ENCODE peak calls at places on chromosomes 2 and 18, in ten cellular contexts. C is pancreas, Z is A549, S is T-cell, E is neuronal stem cell, Y is fibroblast of the aortic adventitia, K is H7, X is HCEC 1CT, A is glutamatergic neuron, R is NCI-H1092 treated with DMSO at 0.1 percent for 48 hours. J is an unnamed sample.

GRCh38 chr2:111662039-111662740 is 221.8 kb downstream of the ANAPC1 start:
- DNase-seq in C (no peak), Z (no peak), S (no peak), E (no peak), Y (peak), K (no peak), X (peak), A (no peak), R (no peak), J (no peak)

GRCh38 chr2:153872311-153873061 is 764 bp downstream of the GALNT13 start:
- DNase-seq in C (peak), Z (peak), S (no peak), E (no peak), Y (no peak), K (peak), X (no peak), A (peak), R (no peak), J (no peak)

GRCh38 chr2:121283670-121284245 is 1.2 kb downstream of the TFCP2L1 start:
- DNase-seq in C (no peak), Z (no peak), S (no peak), E (no peak), Y (no peak), K (no peak), X (no peak), A (no peak), R (no peak), J (no peak)

GRCh38 chr2:130728007-130728454 is 839 bp upstream of the GPR148 start:
- DNase-seq in C (peak), Z (peak), S (no peak), E (no peak), Y (peak), K (peak), X (no peak), A (no peak), R (peak), J (no peak)

GRCh38 chr2:161223139-161223732 is 63.0 kb downstream of the TANK start:
- DNase-seq in C (no peak), Z (peak), S (no peak), E (no peak), Y (peak), K (no peak), X (peak), A (no peak), R (peak), J (no peak)

GRCh38 chr2:46743021-46743420 is 172.6 kb downstream of the MCFD2 start:
- DNase-seq in C (no peak), Z (no peak), S (no peak), E (no peak), Y (no peak), K (no peak), X (no peak), A (no peak), R (no peak), J (no peak)

GRCh38 chr2:201108341-201108740 is 7.6 kb upstream of the CFLAR start:
- DNase-seq in C (no peak), Z (no peak), S (no peak), E (no peak), Y (no peak), K (no peak), X (no peak), A (no peak), R (no peak), J (no peak)

GRCh38 chr18:44564922-44565321 is 115.8 kb upstream of the SETBP1 start:
- DNase-seq in C (no peak), Z (no peak), S (no peak), E (no peak), Y (peak), K (no peak), X (no peak), A (no peak), R (no peak), J (no peak)

GRCh38 chr18:78527984-78528383 is 451.6 kb upstream of the SALL3 start:
- DNase-seq in C (no peak), Z (no peak), S (no peak), E (no peak), Y (no peak), K (no peak), X (no peak), A (no peak), R (no peak), J (no peak)

GRCh38 chr18:26574958-26575864 is 26.9 kb upstream of the KCTD1 start:
- DNase-seq in C (peak), Z (peak), S (no peak), E (peak), Y (peak), K (peak), X (peak), A (peak), R (peak), J (no peak)

GRCh38 chr2:176140130-176140519 is 10.6 kb downstream of the HOXD8 start:
- DNase-seq in C (no peak), Z (no peak), S (no peak), E (no peak), Y (no peak), K (no peak), X (no peak), A (no peak), R (no peak), J (no peak)

GRCh38 chr2:55923091-55923977 is at the start of gene EFEMP1:
- DNase-seq in C (peak), Z (peak), S (no peak), E (peak), Y (peak), K (peak), X (peak), A (peak), R (peak), J (no peak)

GRCh38 chr18:23134780-23135678 is at the start of gene CABLES1:
- DNase-seq in C (peak), Z (peak), S (peak), E (peak), Y (peak), K (peak), X (peak), A (peak), R (peak), J (no peak)

GRCh38 chr2:15731213-15731888 is 139.7 kb downstream of the DDX1 start:
- DNase-seq in C (no peak), Z (no peak), S (no peak), E (no peak), Y (no peak), K (no peak), X (no peak), A (no peak), R (no peak), J (no peak)

GRCh38 chr2:120373424-120373823 is 27.5 kb downstream of the INHBB start:
- DNase-seq in C (no peak), Z (no peak), S (no peak), E (no peak), Y (no peak), K (peak), X (no peak), A (no peak), R (no peak), J (peak)

GRCh38 chr2:233048569-233049193 is 11.5 kb upstream of the INPP5D start:
- DNase-seq in C (no peak), Z (no peak), S (no peak), E (no peak), Y (no peak), K (no peak), X (no peak), A (no peak), R (no peak), J (no peak)